ENCODE peak calls at places on chromosomes 16 and 17, in five cellular contexts. A is HepG2, G is K562, J is A549, K is upper lobe of left lung. E is an unnamed sample.

GRCh38 chr17:48725294-48726064 is 2.5 kb downstream of the PRAC2 start:
- ATAC-seq in A (no peak), G (no peak), J (no peak), K (no peak), E (no peak)

GRCh38 chr17:32755045-32755805 is 121.7 kb downstream of the MYO1D start:
- ATAC-seq in A (peak; percentile 59), G (peak; percentile 90), J (peak; percentile 91), K (no peak), E (peak; percentile 60)

GRCh38 chr17:17200311-17200710 is 5.8 kb downstream of the PLD6 start:
- ATAC-seq in A (no peak), G (no peak), J (no peak), K (no peak), E (no peak)

GRCh38 chr17:75288784-75289121 is 480 bp downstream of the SLC25A19 start:
- ATAC-seq in A (peak; percentile 77), G (peak; percentile 47), J (peak; percentile 71), K (peak; percentile 67), E (peak; percentile 7)

GRCh38 chr16:86927699-86928098 is 349.4 kb downstream of the FOXL1 start:
- ATAC-seq in A (no peak), G (no peak), J (no peak), K (no peak), E (no peak)

GRCh38 chr16:88651276-88651988 is 579 bp upstream of the CYBA start:
- ATAC-seq in A (peak; percentile 78), G (peak; percentile 85), J (peak; percentile 6), K (peak; percentile 62), E (peak; percentile 56)

GRCh38 chr17:40779181-40779909 is 3.0 kb downstream of the KRT27 start:
- ATAC-seq in A (peak; percentile 92), G (peak; percentile 63), J (peak; percentile 93), K (peak; percentile 90), E (no peak)

GRCh38 chr16:56382459-56382858 is 42.9 kb downstream of the AMFR start:
- ATAC-seq in A (peak; percentile 93), G (no peak), J (no peak), K (no peak), E (no peak)

GRCh38 chr17:4920351-4921048 is 11.6 kb upstream of the GP1BA start:
- ATAC-seq in A (peak; percentile 95), G (no peak), J (peak; percentile 40), K (peak; percentile 85), E (no peak)

GRCh38 chr16:15822957-15823356 is 33.9 kb downstream of the MYH11 start:
- ATAC-seq in A (peak; percentile 57), G (no peak), J (no peak), K (no peak), E (peak; percentile 77)
- TF ChIP-seq EP300 in A (no peak), G (no peak), J (no peak), K (no peak), E (peak; percentile 46)

GRCh38 chr17:7561028-7561575 is 617 bp upstream of the SENP3 start:
- ATAC-seq in A (peak; percentile 77), G (peak; percentile 89), J (peak; percentile 81), K (peak; percentile 89), E (peak; percentile 74)
- TF ChIP-seq EP300 in A (no peak), G (no peak), J (no peak), K (no peak), E (no peak)

DNA sequence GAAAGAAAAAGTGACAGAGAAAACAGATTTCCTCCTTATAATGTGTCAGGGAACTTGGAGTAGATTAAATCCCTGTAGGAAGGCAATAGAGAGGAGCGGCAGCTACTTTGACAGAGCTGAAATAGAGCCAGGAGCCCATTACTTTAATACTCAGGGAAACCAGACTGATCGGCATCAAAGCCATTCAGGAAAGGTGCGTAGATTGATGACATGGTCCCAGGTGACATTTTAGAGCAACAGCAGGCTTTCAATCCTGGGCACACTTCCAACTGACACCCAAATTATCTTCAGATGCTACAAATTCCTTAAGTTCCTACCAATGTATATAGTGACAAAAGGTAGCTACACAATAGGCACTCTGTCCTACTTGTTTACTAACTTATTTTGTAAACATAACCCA is 821.5 kb downstream of the CDH8 start:
- ATAC-seq in A (no peak), G (no peak), J (no peak), K (no peak), E (no peak)
- TF ChIP-seq EP300 in A (no peak), G (no peak), J (no peak), K (no peak), E (no peak)

DNA sequence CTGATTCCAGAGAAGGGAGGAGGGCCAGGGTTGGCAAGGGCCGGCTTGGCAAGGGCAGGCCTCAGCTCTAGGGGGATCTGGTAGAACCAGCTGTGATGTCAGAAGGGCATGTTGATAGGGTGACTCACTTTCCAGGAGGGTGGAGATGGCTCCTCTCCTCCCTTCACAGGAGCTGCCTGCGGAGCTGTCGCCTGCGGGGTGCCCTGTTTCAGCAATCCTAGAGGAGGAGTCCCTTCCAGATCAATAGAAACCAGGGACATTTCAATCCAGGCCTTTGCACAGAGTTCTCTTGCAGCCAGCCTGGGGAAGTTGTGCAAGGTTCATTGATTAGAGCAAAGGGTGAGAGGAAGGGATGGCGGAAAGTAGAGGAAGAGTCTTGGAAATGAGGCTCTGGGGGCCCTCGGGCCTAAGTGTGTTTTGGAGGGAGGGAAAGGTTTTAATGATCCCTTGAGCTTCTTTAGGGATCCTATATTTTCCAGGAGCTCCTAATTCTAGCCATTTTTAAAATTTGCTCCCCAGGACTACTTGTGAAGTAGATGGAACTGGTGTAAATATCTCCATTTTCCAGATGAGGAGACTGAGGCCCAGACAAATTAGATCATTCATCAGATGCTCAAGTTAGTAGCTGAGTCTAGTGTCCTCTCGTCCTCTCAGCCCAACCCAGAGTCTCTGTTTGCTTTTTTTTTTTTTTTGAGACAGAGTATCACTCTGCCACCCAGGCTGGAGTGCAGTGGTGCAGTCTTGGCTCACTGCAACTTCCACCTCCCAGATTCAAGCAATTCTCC is 24.8 kb upstream of the CSNK2A2 start:
- ATAC-seq in A (peak; percentile 99), G (no peak), J (peak; percentile 85), K (no peak), E (no peak)
- TF ChIP-seq EP300 in A (no peak), G (no peak), J (no peak), K (no peak), E (no peak)

DNA sequence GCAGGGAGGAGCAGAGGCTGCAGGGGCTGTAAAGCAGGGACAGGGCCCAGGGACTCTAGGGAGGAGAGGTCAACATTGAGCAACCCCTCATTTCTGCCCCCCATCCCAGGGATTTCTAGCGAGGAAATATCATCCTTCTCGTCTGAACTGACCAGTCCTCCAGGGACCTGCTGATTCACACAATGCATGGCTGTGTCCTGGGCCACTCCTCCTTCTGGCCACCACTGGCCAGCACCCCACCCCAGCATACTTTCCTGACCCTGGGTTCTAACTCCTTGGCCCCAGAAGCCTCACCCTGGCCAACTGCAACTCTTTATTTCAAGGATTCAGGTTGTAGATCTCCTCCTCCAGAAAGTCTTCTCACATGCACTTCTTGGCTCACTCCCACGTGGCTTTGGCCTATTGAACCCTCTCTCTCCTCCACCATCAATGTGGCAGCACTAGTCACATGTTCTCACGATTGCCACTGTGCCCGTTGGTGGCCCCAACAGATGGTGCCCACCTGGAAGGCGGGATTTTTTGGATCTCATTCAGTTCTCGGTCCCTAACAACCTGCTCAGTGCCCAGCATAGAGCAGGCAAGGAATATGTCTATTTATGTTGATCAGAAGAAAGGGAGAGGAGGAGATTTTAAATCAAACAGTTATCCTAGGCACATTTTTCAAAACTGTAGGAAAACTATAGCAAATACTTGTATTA is 41.5 kb downstream of the CUEDC1 start:
- ATAC-seq in A (no peak), G (no peak), J (no peak), K (no peak), E (peak; percentile 20)
- TF ChIP-seq EP300 in A (no peak), G (no peak), J (no peak), K (no peak), E (no peak)

E was measured in gastroesophageal sphincter.